ENCODE peak calls at places on chromosome 1, in five cellular contexts. One of them, this sample, is unnamed.

GRCh38 chr1:235683653-235684052 is 34.1 kb upstream of the GNG4 start:
- DNase-seq in WTC11: no peak
- DNase-seq in Right ventricle myocardium superior: no peak
- DNase-seq in left cardiac atrium: no peak
- DNase-seq in G401: no peak
- DNase-seq in this sample: no peak

GRCh38 chr1:2547210-2548067 is 8.7 kb upstream of the TNFRSF14 start:
- DNase-seq in left cardiac atrium: no peak
- DNase-seq in G401: no peak
- DNase-seq in WTC11: no peak
- DNase-seq in Right ventricle myocardium superior: peak; percentile 64
- DNase-seq in this sample: no peak

GRCh38 chr1:6625579-6626149 is 996 bp downstream of the THAP3 start:
- DNase-seq in WTC11: no peak
- DNase-seq in G401: peak; percentile 39
- DNase-seq in Right ventricle myocardium superior: no peak
- DNase-seq in left cardiac atrium: no peak
- DNase-seq in this sample: no peak

GRCh38 chr1:66137235-66137634 is 344.5 kb downstream of the PDE4B start:
- DNase-seq in left cardiac atrium: no peak
- DNase-seq in WTC11: no peak
- DNase-seq in G401: no peak
- DNase-seq in Right ventricle myocardium superior: no peak
- DNase-seq in this sample: no peak

GRCh38 chr1:22184892-22185612 is 42.2 kb upstream of the WNT4 start:
- DNase-seq in WTC11: peak; percentile 58
- DNase-seq in Right ventricle myocardium superior: no peak
- DNase-seq in left cardiac atrium: no peak
- DNase-seq in G401: no peak
- DNase-seq in this sample: no peak

GRCh38 chr1:212482352-212483153 is 49.8 kb downstream of the NENF start:
- DNase-seq in left cardiac atrium: no peak
- DNase-seq in Right ventricle myocardium superior: no peak
- DNase-seq in WTC11: no peak
- DNase-seq in G401: no peak
- DNase-seq in this sample: no peak

GRCh38 chr1:158163000-158163947 is 17.4 kb upstream of the CD1D start:
- DNase-seq in WTC11: no peak
- DNase-seq in G401: no peak
- DNase-seq in left cardiac atrium: no peak
- DNase-seq in Right ventricle myocardium superior: no peak
- DNase-seq in this sample: no peak

GRCh38 chr1:188670837-188671236 is 1806.8 kb downstream of the BRINP3 start:
- DNase-seq in WTC11: no peak
- DNase-seq in left cardiac atrium: no peak
- DNase-seq in G401: no peak
- DNase-seq in Right ventricle myocardium superior: no peak
- DNase-seq in this sample: no peak

GRCh38 chr1:145981299-145981600 is 15.1 kb downstream of the TXNIP start:
- DNase-seq in G401: no peak
- DNase-seq in Right ventricle myocardium superior: no peak
- DNase-seq in left cardiac atrium: no peak
- DNase-seq in WTC11: no peak
- DNase-seq in this sample: no peak

GRCh38 chr1:178501705-178502329 is 5.1 kb upstream of the CLEC20A start:
- DNase-seq in WTC11: peak; percentile 92
- DNase-seq in G401: peak; percentile 26
- DNase-seq in Right ventricle myocardium superior: peak; percentile 80
- DNase-seq in left cardiac atrium: peak; percentile 75
- DNase-seq in this sample: peak; percentile 61

GRCh38 chr1:28156821-28157220 is 19.7 kb downstream of the PTAFR start:
- DNase-seq in WTC11: no peak
- DNase-seq in G401: no peak
- DNase-seq in left cardiac atrium: no peak
- DNase-seq in Right ventricle myocardium superior: peak; percentile 65
- DNase-seq in this sample: peak; percentile 40

GRCh38 chr1:94562502-94563260 is 21.1 kb upstream of the F3 start:
- DNase-seq in G401: no peak
- DNase-seq in WTC11: no peak
- DNase-seq in Right ventricle myocardium superior: no peak
- DNase-seq in left cardiac atrium: no peak
- DNase-seq in this sample: no peak

GRCh38 chr1:161499099-161500078 is 5.9 kb upstream of the FCGR2A start:
- DNase-seq in WTC11: no peak
- DNase-seq in left cardiac atrium: no peak
- DNase-seq in Right ventricle myocardium superior: no peak
- DNase-seq in G401: no peak
- DNase-seq in this sample: peak; percentile 60

GRCh38 chr1:99268021-99268420 is 3.7 kb downstream of the PLPPR4 start:
- DNase-seq in left cardiac atrium: no peak
- DNase-seq in WTC11: no peak
- DNase-seq in Right ventricle myocardium superior: no peak
- DNase-seq in G401: no peak
- DNase-seq in this sample: no peak

GRCh38 chr1:9128520-9129371 is at the start of gene GPR157:
- DNase-seq in Right ventricle myocardium superior: peak; percentile 95
- DNase-seq in G401: peak; percentile 24
- DNase-seq in WTC11: peak; percentile 87
- DNase-seq in left cardiac atrium: peak; percentile 94
- DNase-seq in this sample: peak; percentile 75

GRCh38 chr1:112461200-112461871 is 47.4 kb upstream of the WNT2B start:
- DNase-seq in WTC11: no peak
- DNase-seq in Right ventricle myocardium superior: no peak
- DNase-seq in left cardiac atrium: no peak
- DNase-seq in G401: no peak
- DNase-seq in this sample: no peak

GRCh38 chr1:119353851-119354250 is 14.7 kb upstream of the HAO2 start:
- DNase-seq in G401: no peak
- DNase-seq in WTC11: no peak
- DNase-seq in Right ventricle myocardium superior: no peak
- DNase-seq in left cardiac atrium: no peak
- DNase-seq in this sample: no peak

GRCh38 chr1:27357281-27358037 is 9.3 kb downstream of the MAP3K6 start:
- DNase-seq in WTC11: peak; percentile 87
- DNase-seq in Right ventricle myocardium superior: peak; percentile 86
- DNase-seq in G401: peak; percentile 79
- DNase-seq in left cardiac atrium: peak; percentile 78
- DNase-seq in this sample: peak; percentile 70

GRCh38 chr1:9684806-9685205 is 33.3 kb downstream of the PIK3CD start:
- DNase-seq in WTC11: no peak
- DNase-seq in left cardiac atrium: no peak
- DNase-seq in G401: no peak
- DNase-seq in Right ventricle myocardium superior: no peak
- DNase-seq in this sample: no peak

GRCh38 chr1:208731976-208732821 is 488.0 kb upstream of the PLXNA2 start:
- DNase-seq in G401: no peak
- DNase-seq in WTC11: no peak
- DNase-seq in Right ventricle myocardium superior: no peak
- DNase-seq in left cardiac atrium: no peak
- DNase-seq in this sample: peak; percentile 23

GRCh38 chr1:160640359-160641123 is 6.3 kb downstream of the SLAMF1 start:
- DNase-seq in left cardiac atrium: no peak
- DNase-seq in G401: no peak
- DNase-seq in WTC11: no peak
- DNase-seq in Right ventricle myocardium superior: no peak
- DNase-seq in this sample: no peak

GRCh38 chr1:36528361-36529349 is 45.9 kb upstream of the CSF3R start:
- DNase-seq in G401: no peak
- DNase-seq in left cardiac atrium: no peak
- DNase-seq in Right ventricle myocardium superior: no peak
- DNase-seq in WTC11: peak; percentile 42
- DNase-seq in this sample: no peak

GRCh38 chr1:101137144-101138126 is 99.4 kb upstream of the S1PR1 start:
- DNase-seq in G401: no peak
- DNase-seq in Right ventricle myocardium superior: no peak
- DNase-seq in WTC11: no peak
- DNase-seq in left cardiac atrium: no peak
- DNase-seq in this sample: no peak

GRCh38 chr1:116334015-116334547 is 39.0 kb upstream of the ATP1A1 start:
- DNase-seq in Right ventricle myocardium superior: peak; percentile 60
- DNase-seq in G401: no peak
- DNase-seq in WTC11: no peak
- DNase-seq in left cardiac atrium: peak; percentile 51
- DNase-seq in this sample: no peak

GRCh38 chr1:11851171-11851570 is 3.6 kb upstream of the NPPA start:
- DNase-seq in WTC11: no peak
- DNase-seq in G401: no peak
- DNase-seq in Right ventricle myocardium superior: no peak
- DNase-seq in left cardiac atrium: no peak
- DNase-seq in this sample: no peak

GRCh38 chr1:231938211-231938610 is 311.6 kb downstream of the DISC1 start:
- DNase-seq in G401: no peak
- DNase-seq in left cardiac atrium: no peak
- DNase-seq in WTC11: no peak
- DNase-seq in Right ventricle myocardium superior: no peak
- DNase-seq in this sample: no peak